ENCODE peak calls at places on chromosomes 7 and 10, in six cellular contexts. U is PC-3, F is mesothelial cell of epicardium, R is neural progenitor cell, X is RWPE1, E is DND-41. A is an unnamed sample.

GRCh38 chr7:158828343-158829020 is 827 bp downstream of the ESYT2 start:
- DNase-seq in F (no peak), E (peak), R (peak), U (no peak), X (no peak), A (no peak)

GRCh38 chr7:64893401-64893800 is 9.7 kb upstream of the ZNF273 start:
- DNase-seq in F (no peak), U (no peak), X (no peak), E (no peak), R (no peak), A (no peak)

GRCh38 chr10:111921821-111922220 is 261.7 kb downstream of the GPAM start:
- DNase-seq in U (no peak), F (no peak), E (no peak), X (no peak), R (no peak), A (no peak)

GRCh38 chr7:90856317-90857072 is 260.4 kb downstream of the CDK14 start:
- DNase-seq in R (no peak), U (no peak), E (no peak), X (no peak), F (no peak), A (no peak)

GRCh38 chr7:45591101-45591906 is 17.1 kb downstream of the ADCY1 start:
- DNase-seq in F (no peak), E (no peak), R (no peak), U (no peak), X (no peak), A (no peak)

GRCh38 chr7:130444230-130444629 is 3.4 kb upstream of the CEP41 start:
- DNase-seq in X (no peak), U (no peak), E (no peak), R (no peak), F (no peak), A (no peak)

GRCh38 chr7:68246189-68246633 is 1249.6 kb downstream of the TYW1 start:
- DNase-seq in X (peak), U (peak), F (peak), E (no peak), R (peak), A (no peak)

GRCh38 chr10:96511044-96511945 is 2.4 kb downstream of the TLL2 start:
- DNase-seq in R (peak), U (peak), E (peak), X (peak), F (no peak), A (peak)

GRCh38 chr7:92306153-92306552 is 60.4 kb downstream of the ANKIB1 start:
- DNase-seq in U (peak), R (no peak), X (peak), E (no peak), F (no peak), A (no peak)

GRCh38 chr7:11195502-11195901 is 221.8 kb downstream of the PHF14 start:
- DNase-seq in R (peak), F (no peak), E (no peak), U (no peak), X (no peak), A (no peak)

GRCh38 chr7:33745934-33746333 is 159.4 kb upstream of the BMPER start:
- DNase-seq in R (no peak), X (peak), U (peak), E (no peak), F (no peak), A (no peak)

GRCh38 chr7:33743594-33743993 is 161.7 kb upstream of the BMPER start:
- DNase-seq in R (no peak), U (peak), F (no peak), E (no peak), X (peak), A (no peak)

GRCh38 chr7:33742521-33742920 is 162.8 kb upstream of the BMPER start:
- DNase-seq in E (no peak), U (no peak), X (no peak), F (no peak), R (no peak), A (no peak)

GRCh38 chr7:33742999-33743587 is 162.2 kb upstream of the BMPER start:
- DNase-seq in R (no peak), X (peak), F (no peak), E (no peak), U (no peak), A (no peak)

DNA sequence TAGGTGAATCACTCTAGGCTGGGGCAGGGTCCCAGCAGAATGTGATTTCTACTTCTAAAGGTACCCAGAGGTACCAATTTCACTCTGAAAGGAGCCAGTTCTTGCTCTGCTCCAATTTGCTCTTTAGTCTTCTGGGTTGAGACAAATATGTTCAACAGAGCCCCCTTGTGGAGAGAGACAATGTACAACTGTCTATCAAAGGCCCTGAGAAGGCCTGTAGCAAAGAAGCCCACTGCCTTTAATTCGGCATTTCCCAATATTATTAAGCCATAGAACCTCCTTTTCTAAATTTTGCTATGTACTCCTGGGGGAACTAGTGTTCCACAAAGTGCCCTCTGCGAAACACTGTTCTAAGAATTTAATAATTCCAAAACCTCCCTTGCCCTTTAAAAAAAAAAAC is 161.0 kb upstream of the BMPER start:
- DNase-seq in R (peak), E (peak), U (peak), X (no peak), F (no peak), A (no peak)
- TF ChIP-seq CTCF in R (peak), E (peak), U (peak), X (no peak), F (no peak), A (peak)

GRCh38 chr10:109851595-109851994 is 71.7 kb downstream of the XPNPEP1 start:
- DNase-seq in E (no peak), U (no peak), F (no peak), R (no peak), X (no peak), A (no peak)

GRCh38 chr10:109852004-109852717 is 71.2 kb downstream of the XPNPEP1 start:
- DNase-seq in F (peak), U (peak), E (peak), X (peak), R (peak), A (peak)

GRCh38 chr10:109855746-109856145 is 67.6 kb downstream of the XPNPEP1 start:
- DNase-seq in R (no peak), U (no peak), F (no peak), E (no peak), X (no peak), A (no peak)

GRCh38 chr10:109853922-109854321 is 69.4 kb downstream of the XPNPEP1 start:
- DNase-seq in X (no peak), F (no peak), E (no peak), R (no peak), U (no peak), A (no peak)

GRCh38 chr10:109852718-109853037 is 70.6 kb downstream of the XPNPEP1 start:
- DNase-seq in F (no peak), U (no peak), R (no peak), X (no peak), E (no peak), A (no peak)
- TF ChIP-seq CTCF in F (no peak), U (no peak), R (no peak), X (peak), E (no peak), A (no peak)

GRCh38 chr10:114239117-114239993 is at the start of gene VWA2:
- DNase-seq in F (peak), R (peak), U (no peak), X (peak), E (no peak), A (no peak)
- TF ChIP-seq CTCF in F (no peak), R (peak), U (no peak), X (peak), E (no peak), A (no peak)

DNA sequence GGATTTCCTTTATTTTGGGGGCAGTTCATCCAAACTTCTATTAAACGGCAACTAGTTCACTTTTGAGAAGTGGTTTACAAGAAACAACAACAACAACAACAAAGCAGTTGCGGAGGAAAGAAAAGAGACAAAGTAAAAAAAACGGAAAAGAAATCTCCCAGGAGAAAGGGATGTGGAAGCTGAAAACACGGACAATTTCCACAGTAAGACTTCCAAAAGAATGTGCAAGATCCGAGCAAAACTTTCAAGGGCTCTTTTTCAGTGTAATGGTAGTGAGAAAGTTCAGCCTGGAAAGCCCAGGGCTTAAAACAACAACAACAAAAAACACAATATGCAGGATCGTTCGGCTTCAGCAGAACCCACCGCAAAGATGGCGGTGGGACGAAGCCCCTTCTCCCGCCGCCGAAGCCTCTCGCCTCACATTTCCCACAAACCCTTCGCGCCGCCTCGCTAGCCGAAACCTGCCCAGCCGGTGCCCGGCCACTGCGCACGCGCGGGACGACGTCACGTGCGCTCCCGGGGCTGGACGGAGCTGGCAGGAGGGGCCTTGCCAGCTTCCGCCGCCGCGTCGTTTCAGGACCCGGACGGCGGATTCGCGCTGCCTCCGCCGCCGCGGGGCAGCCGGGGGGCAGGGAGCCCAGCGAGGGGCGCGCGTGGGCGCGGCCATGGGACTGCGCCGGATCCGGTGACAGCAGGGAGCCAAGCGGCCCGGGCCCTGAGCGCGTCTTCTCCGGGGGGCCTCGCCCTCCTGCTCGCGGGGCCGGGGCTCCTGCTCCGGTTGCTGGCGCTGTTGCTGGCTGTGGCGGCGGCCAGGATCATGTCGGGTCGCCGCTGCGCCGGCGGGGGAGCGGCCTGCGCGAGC is at the start of gene TNKS2:
- DNase-seq in X (peak), E (peak), R (peak), F (peak), U (peak), A (peak)
- TF ChIP-seq CTCF in X (no peak), E (no peak), R (no peak), F (no peak), U (no peak), A (no peak)

A was measured in D721Med.